ENCODE peak calls at places on chromosomes 3 and 15, in five cellular contexts. I is cardiac fibroblast; H is activated CD4-positive, alpha-beta T cell treated with anti-CD3 and anti-CD28 coated beads for 48 hours; N is Right ventricle myocardium superior; W is CD8-positive, alpha-beta T cell. Z is an unnamed sample.
A peak's percentile ranks its signal among the peaks of the same experiment; 100 is the strongest.

GRCh38 chr15:82551646-82552247 is 11.5 kb upstream of the RPS17 start:
- DNase-seq in I (no peak), H (no peak), N (no peak), W (no peak), Z (no peak)

GRCh38 chr3:44198265-44198956 is 43.3 kb upstream of the TOPAZ1 start:
- DNase-seq in I (peak; percentile 81), H (peak; percentile 79), N (peak; percentile 46), W (peak; percentile 53), Z (peak; percentile 58)

GRCh38 chr3:60579734-60580133 is 671.5 kb downstream of the FHIT start:
- DNase-seq in I (peak; percentile 83), H (no peak), N (no peak), W (no peak), Z (peak; percentile 15)

GRCh38 chr15:70133296-70133695 is 35.6 kb upstream of the TLE3 start:
- DNase-seq in I (no peak), H (no peak), N (no peak), W (no peak), Z (no peak)

GRCh38 chr15:66401130-66402021 is 14.7 kb downstream of the MAP2K1 start:
- DNase-seq in I (no peak), H (no peak), N (no peak), W (no peak), Z (no peak)

GRCh38 chr15:69225355-69226027 is 65.1 kb downstream of the GLCE start:
- DNase-seq in I (peak; percentile 70), H (no peak), N (no peak), W (no peak), Z (peak; percentile 11)

GRCh38 chr3:12334786-12335185 is 45.9 kb downstream of the PPARG start:
- DNase-seq in I (no peak), H (no peak), N (no peak), W (no peak), Z (no peak)

GRCh38 chr3:139585820-139586219 is 46.3 kb upstream of the RBP1 start:
- DNase-seq in I (no peak), H (no peak), N (no peak), W (no peak), Z (no peak)

GRCh38 chr15:35674873-35675781 is 129.2 kb upstream of the DPH6 start:
- DNase-seq in I (peak; percentile 74), H (no peak), N (no peak), W (no peak), Z (no peak)

GRCh38 chr15:73387507-73388255 is 18.9 kb upstream of the HCN4 start:
- DNase-seq in I (peak; percentile 77), H (no peak), N (no peak), W (no peak), Z (no peak)

GRCh38 chr3:127959873-127960272 is 44.8 kb downstream of the KBTBD12 start:
- DNase-seq in I (peak; percentile 60), H (no peak), N (no peak), W (no peak), Z (no peak)

GRCh38 chr15:32747886-32748285 is 30.1 kb downstream of the GREM1 start:
- DNase-seq in I (no peak), H (no peak), N (no peak), W (no peak), Z (no peak)

Z was measured in hepatic stellate cell.